ENCODE peak calls at places on chromosomes 16 and 17, in four cellular contexts. S is BE2C; T is CD8-positive, alpha-beta memory T cell; V is HCT116. P is an unnamed sample.
A peak's percentile ranks its signal among the peaks of the same experiment; 100 is the strongest.

GRCh38 chr16:24552705-24553104 is 13.3 kb downstream of the RBBP6 start:
- DNase-seq in T (no peak), S (no peak), V (no peak), P (no peak)

GRCh38 chr17:66185842-66186241 is 6.1 kb downstream of the CEP112 start:
- DNase-seq in S (no peak), V (no peak), T (no peak), P (no peak)

GRCh38 chr17:14753383-14753782 is 452.5 kb downstream of the HS3ST3B1 start:
- DNase-seq in S (no peak), T (no peak), V (no peak), P (no peak)

GRCh38 chr16:69476920-69477418 is 52.5 kb downstream of the CYB5B start:
- DNase-seq in V (peak; percentile 50), S (peak; percentile 32), T (no peak), P (peak; percentile 87)

GRCh38 chr17:72598705-72599104 is 477.9 kb downstream of the SOX9 start:
- DNase-seq in S (no peak), V (no peak), T (no peak), P (no peak)

GRCh38 chr17:30854146-30854545 is 22.4 kb downstream of the ATAD5 start:
- DNase-seq in S (no peak), V (no peak), T (no peak), P (no peak)

GRCh38 chr17:17413215-17413792 is 63.5 kb upstream of the MED9 start:
- DNase-seq in T (no peak), S (no peak), V (no peak), P (no peak)

GRCh38 chr17:42773290-42774035 is at the start of gene VPS25:
- DNase-seq in T (peak; percentile 84), V (peak; percentile 75), S (peak; percentile 79), P (no peak)

GRCh38 chr17:64750891-64751677 is 89.0 kb upstream of the SMURF2 start:
- DNase-seq in V (no peak), S (no peak), T (no peak), P (no peak)

GRCh38 chr17:3955373-3955978 is 8.8 kb downstream of the ATP2A3 start:
- DNase-seq in S (no peak), T (no peak), V (no peak), P (no peak)

GRCh38 chr17:77107506-77108433 is 33.0 kb upstream of the SEC14L1 start:
- DNase-seq in V (no peak), S (no peak), T (peak; percentile 81), P (no peak)

GRCh38 chr16:84303023-84303422 is 8.3 kb downstream of the WFDC1 start:
- DNase-seq in V (no peak), S (no peak), T (no peak), P (no peak)

GRCh38 chr17:29615048-29615385 is 7.7 kb downstream of the CORO6 start:
- DNase-seq in S (no peak), V (no peak), T (peak; percentile 89), P (no peak)

GRCh38 chr16:83738926-83739503 is 68.8 kb upstream of the HSBP1 start:
- DNase-seq in S (no peak), T (no peak), V (no peak), P (no peak)

GRCh38 chr16:87765776-87766484 is at the start of gene KLHDC4:
- DNase-seq in V (peak; percentile 81), S (peak; percentile 87), T (peak; percentile 92), P (peak; percentile 29)

GRCh38 chr16:55411231-55411630 is 67.8 kb upstream of the MMP2 start:
- DNase-seq in S (no peak), T (no peak), V (no peak), P (no peak)

GRCh38 chr17:31197991-31198390 is 99.0 kb downstream of the OMG start:
- DNase-seq in V (no peak), S (no peak), T (no peak), P (no peak)

GRCh38 chr17:36082062-36082461 is 7.9 kb downstream of the CCL3 start:
- DNase-seq in V (no peak), S (no peak), T (no peak), P (no peak)

GRCh38 chr17:14301761-14302401 is 1.0 kb downstream of the HS3ST3B1 start:
- DNase-seq in S (no peak), V (no peak), T (peak; percentile 73), P (no peak)

GRCh38 chr17:75124041-75124818 is 7.3 kb downstream of the NT5C start:
- DNase-seq in S (peak; percentile 89), T (peak; percentile 59), V (peak; percentile 99), P (peak; percentile 85)

GRCh38 chr17:33234930-33235685 is 58.0 kb downstream of the ASIC2 start:
- DNase-seq in V (no peak), T (no peak), S (peak; percentile 38), P (peak; percentile 55)

GRCh38 chr16:21116148-21116693 is 34.4 kb downstream of the DNAH3 start:
- DNase-seq in S (no peak), V (no peak), T (no peak), P (no peak)

GRCh38 chr17:1752425-1752941 is 9.4 kb upstream of the SERPINF1 start:
- DNase-seq in V (peak; percentile 45), T (no peak), S (no peak), P (no peak)

DNA sequence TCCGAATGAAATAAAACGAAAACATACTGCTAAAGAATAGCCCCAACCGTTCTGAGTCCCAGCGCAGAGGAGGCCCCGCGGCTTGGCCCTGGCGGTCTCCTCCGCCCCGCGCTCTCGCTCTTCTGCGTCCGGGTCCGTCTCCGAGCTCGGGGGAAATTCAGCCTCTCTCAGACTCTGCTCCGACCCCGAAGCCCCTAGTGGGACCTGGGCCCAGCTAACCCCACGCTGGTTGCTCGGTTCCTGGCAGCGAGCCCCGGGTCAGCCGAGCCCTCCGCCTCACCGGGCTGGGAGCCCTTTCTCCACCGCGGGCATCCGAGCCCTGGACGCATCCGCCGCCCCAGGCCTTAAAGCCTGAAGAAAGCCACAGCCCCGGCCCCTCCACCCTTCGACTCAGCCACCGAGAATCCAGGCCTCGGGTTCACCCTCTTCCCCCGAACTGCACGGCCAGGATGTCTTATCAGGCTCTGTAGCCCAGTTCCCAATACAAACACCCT is 1.2 kb downstream of the TBX2 start:
- DNase-seq in S (peak; percentile 35), T (no peak), V (no peak), P (no peak)
- H3K4me3 ChIP-seq in S (peak overlapping the region; percentile 96), T (no peak overlapping the region), V (no peak overlapping the region), P (peak overlapping the region; percentile 50)

GRCh38 chr17:43982171-43982570 is 22.3 kb upstream of the NAGS start:
- DNase-seq in V (no peak), S (no peak), T (no peak), P (no peak)

GRCh38 chr17:43986225-43986981 is 18.0 kb upstream of the NAGS start:
- DNase-seq in T (no peak), S (no peak), V (no peak), P (no peak)

GRCh38 chr17:43983196-43983514 is 21.3 kb upstream of the NAGS start:
- DNase-seq in T (no peak), S (no peak), V (no peak), P (no peak)

GRCh38 chr17:43983515-43984411 is 20.7 kb upstream of the NAGS start:
- DNase-seq in S (peak; percentile 43), T (peak; percentile 49), V (no peak), P (no peak)

GRCh38 chr17:43984521-43984920 is 19.9 kb upstream of the NAGS start:
- DNase-seq in T (no peak), S (no peak), V (no peak), P (no peak)
- H3K27me3 ChIP-seq in T (peaks cover 14% of the 10 kb centered on the region), S (no peaks in the 10 kb centered on the region), V (no peaks in the 10 kb centered on the region), P (peaks cover 25% of the 10 kb centered on the region)

GRCh38 chr17:57979076-57979475 is 9.0 kb downstream of the VEZF1 start:
- DNase-seq in S (no peak), V (no peak), T (no peak), P (no peak)
- H3K36me3 ChIP-seq in S (peaks cover 76% of the 10 kb centered on the region), V (peaks cover 86% of the 10 kb centered on the region), T (peaks cover 55% of the 10 kb centered on the region), P (peaks cover 3% of the 10 kb centered on the region)

DNA sequence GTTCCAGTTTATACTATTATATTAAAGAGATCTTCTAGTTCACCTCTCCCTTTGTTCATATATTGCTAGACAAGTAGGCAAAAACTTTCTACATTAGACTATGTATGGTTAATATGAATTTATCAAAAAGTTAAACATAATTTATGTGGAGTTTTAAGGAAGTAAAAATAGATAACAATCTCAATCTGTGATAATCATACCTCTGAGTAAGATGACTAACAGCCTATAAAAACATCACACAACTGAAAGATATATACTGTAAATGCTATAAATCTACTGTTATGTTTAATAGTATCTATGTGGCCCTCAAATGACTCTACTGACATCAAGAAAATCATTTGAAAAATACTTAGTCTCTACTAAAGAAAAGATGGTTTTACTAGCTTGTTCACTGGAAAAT is 37.1 kb downstream of the AP1G1 start:
- DNase-seq in T (no peak), S (no peak), V (no peak), P (no peak)
- H3K4me3 ChIP-seq in T (no peak overlapping the region), S (no peak overlapping the region), V (no peak overlapping the region), P (no peak overlapping the region)

DNA sequence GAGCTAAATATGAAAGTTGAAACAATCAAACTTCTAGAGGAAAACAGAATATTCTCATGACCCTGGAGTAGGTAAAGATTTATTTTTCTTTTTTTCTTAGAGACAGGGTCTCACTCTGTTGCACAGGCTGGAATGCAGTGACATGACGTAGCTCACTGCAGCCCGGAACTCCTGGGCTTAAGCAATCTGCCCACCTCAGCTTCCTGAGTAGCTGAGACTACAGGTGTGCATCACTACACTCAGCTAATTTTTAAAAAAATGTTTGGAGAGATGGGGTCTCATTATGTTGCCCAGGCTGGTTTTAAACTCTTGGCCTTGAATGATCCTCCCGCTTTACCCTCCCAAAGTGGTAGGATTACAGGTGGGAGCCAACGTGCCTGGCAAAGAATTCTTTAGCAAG is 15.5 kb downstream of the IKZF3 start:
- DNase-seq in S (no peak), V (no peak), T (peak; percentile 47), P (peak; percentile 5)
- H3K27me3 ChIP-seq in S (peaks cover 69% of the 10 kb centered on the region), V (peaks cover 36% of the 10 kb centered on the region), T (no peaks in the 10 kb centered on the region), P (no peaks in the 10 kb centered on the region)

GRCh38 chr16:89150981-89151380 is 20.6 kb upstream of the CDH15 start:
- DNase-seq in S (peak; percentile 51), V (no peak), T (peak; percentile 4), P (no peak)
- H3K36me3 ChIP-seq in S (peaks cover 16% of the 10 kb centered on the region), V (peaks cover 27% of the 10 kb centered on the region), T (no peaks in the 10 kb centered on the region), P (peaks cover 2% of the 10 kb centered on the region)